ENCODE peak calls at places on chromosomes 13 and 19, in six cellular contexts. One of them, this sample, is unnamed.

GRCh38 chr19:13211426-13212308 is 61.5 kb downstream of the IER2 start:
- DNase-seq in tibial artery: no peak
- DNase-seq in astrocyte of the spinal cord: no peak
- DNase-seq in ovary: no peak
- DNase-seq in A549: no peak
- DNase-seq in heart right ventricle: no peak
- DNase-seq in this sample: no peak

GRCh38 chr13:57604442-57604841 is 27.1 kb upstream of the PCDH17 start:
- DNase-seq in heart right ventricle: no peak
- DNase-seq in ovary: no peak
- DNase-seq in A549: no peak
- DNase-seq in astrocyte of the spinal cord: no peak
- DNase-seq in tibial artery: no peak
- DNase-seq in this sample: no peak

GRCh38 chr13:50544226-50544625 is 299.3 kb downstream of the DLEU7 start:
- DNase-seq in astrocyte of the spinal cord: no peak
- DNase-seq in tibial artery: no peak
- DNase-seq in heart right ventricle: no peak
- DNase-seq in A549: no peak
- DNase-seq in ovary: no peak
- DNase-seq in this sample: no peak

GRCh38 chr19:14772995-14773394 is 5.4 kb downstream of the ADGRE2 start:
- DNase-seq in astrocyte of the spinal cord: no peak
- DNase-seq in ovary: no peak
- DNase-seq in heart right ventricle: no peak
- DNase-seq in tibial artery: no peak
- DNase-seq in A549: no peak
- DNase-seq in this sample: no peak

GRCh38 chr13:52838433-52839107 is 9.9 kb downstream of the PCDH8 start:
- DNase-seq in A549: no peak
- DNase-seq in tibial artery: no peak
- DNase-seq in heart right ventricle: no peak
- DNase-seq in ovary: no peak
- DNase-seq in astrocyte of the spinal cord: no peak
- DNase-seq in this sample: no peak

GRCh38 chr19:8331263-8331840 is 10.1 kb downstream of the RPS28 start:
- DNase-seq in tibial artery: no peak
- DNase-seq in A549: no peak
- DNase-seq in heart right ventricle: no peak
- DNase-seq in ovary: no peak
- DNase-seq in astrocyte of the spinal cord: no peak
- DNase-seq in this sample: no peak

GRCh38 chr19:1150333-1151036 is 23.6 kb downstream of the SBNO2 start:
- DNase-seq in astrocyte of the spinal cord: no peak
- DNase-seq in heart right ventricle: no peak
- DNase-seq in A549: no peak
- DNase-seq in ovary: no peak
- DNase-seq in tibial artery: no peak
- DNase-seq in this sample: no peak

GRCh38 chr13:51313619-51314018 is 25.9 kb upstream of the SERPINE3 start:
- DNase-seq in ovary: no peak
- DNase-seq in astrocyte of the spinal cord: no peak
- DNase-seq in A549: no peak
- DNase-seq in heart right ventricle: no peak
- DNase-seq in tibial artery: no peak
- DNase-seq in this sample: no peak

GRCh38 chr13:32314968-32315254 is 252 bp downstream of the ZAR1L start:
- DNase-seq in astrocyte of the spinal cord: peak
- DNase-seq in tibial artery: peak
- DNase-seq in ovary: peak
- DNase-seq in A549: peak
- DNase-seq in heart right ventricle: peak
- DNase-seq in this sample: no peak

GRCh38 chr19:46447824-46448223 is 19.1 kb upstream of the PNMA8C start:
- DNase-seq in astrocyte of the spinal cord: no peak
- DNase-seq in ovary: no peak
- DNase-seq in heart right ventricle: peak
- DNase-seq in tibial artery: peak
- DNase-seq in A549: no peak
- DNase-seq in this sample: no peak

GRCh38 chr13:88118952-88119351 is 447.8 kb downstream of the SLITRK5 start:
- DNase-seq in astrocyte of the spinal cord: no peak
- DNase-seq in ovary: no peak
- DNase-seq in heart right ventricle: no peak
- DNase-seq in A549: no peak
- DNase-seq in tibial artery: no peak
- DNase-seq in this sample: no peak

GRCh38 chr19:35718345-35719041 is 690 bp downstream of the KMT2B start:
- DNase-seq in tibial artery: no peak
- DNase-seq in astrocyte of the spinal cord: peak
- DNase-seq in A549: peak
- DNase-seq in ovary: peak
- DNase-seq in heart right ventricle: peak
- DNase-seq in this sample: no peak

GRCh38 chr19:35345671-35346111 is 2.0 kb upstream of the FFAR1 start:
- DNase-seq in tibial artery: no peak
- DNase-seq in ovary: peak
- DNase-seq in astrocyte of the spinal cord: no peak
- DNase-seq in heart right ventricle: no peak
- DNase-seq in A549: no peak
- DNase-seq in this sample: no peak

GRCh38 chr13:52003551-52003950 is 7.7 kb downstream of the ATP7B start:
- DNase-seq in A549: peak
- DNase-seq in heart right ventricle: no peak
- DNase-seq in ovary: no peak
- DNase-seq in tibial artery: no peak
- DNase-seq in astrocyte of the spinal cord: no peak
- DNase-seq in this sample: no peak

GRCh38 chr13:20814224-20814910 is 40.6 kb upstream of the EEF1AKMT1 start:
- DNase-seq in tibial artery: peak
- DNase-seq in astrocyte of the spinal cord: peak
- DNase-seq in A549: peak
- DNase-seq in ovary: peak
- DNase-seq in heart right ventricle: peak
- DNase-seq in this sample: no peak

GRCh38 chr19:15623711-15624318 is 8.8 kb downstream of the CYP4F8 start:
- DNase-seq in ovary: no peak
- DNase-seq in A549: no peak
- DNase-seq in astrocyte of the spinal cord: no peak
- DNase-seq in tibial artery: no peak
- DNase-seq in heart right ventricle: no peak
- DNase-seq in this sample: no peak

GRCh38 chr19:47215581-47215980 is 15.4 kb downstream of the BBC3 start:
- DNase-seq in heart right ventricle: no peak
- DNase-seq in A549: no peak
- DNase-seq in ovary: no peak
- DNase-seq in tibial artery: no peak
- DNase-seq in astrocyte of the spinal cord: no peak
- DNase-seq in this sample: no peak

GRCh38 chr19:16301999-16302694 is 22.5 kb upstream of the KLF2 start:
- DNase-seq in tibial artery: no peak
- DNase-seq in heart right ventricle: no peak
- DNase-seq in A549: peak
- DNase-seq in ovary: no peak
- DNase-seq in astrocyte of the spinal cord: peak
- DNase-seq in this sample: no peak

GRCh38 chr13:51534075-51534817 is 50.0 kb upstream of the WDFY2 start:
- DNase-seq in heart right ventricle: peak
- DNase-seq in astrocyte of the spinal cord: no peak
- DNase-seq in ovary: no peak
- DNase-seq in A549: no peak
- DNase-seq in tibial artery: peak
- DNase-seq in this sample: peak

GRCh38 chr13:30346789-30347167 is 39.4 kb upstream of the KATNAL1 start:
- DNase-seq in astrocyte of the spinal cord: no peak
- DNase-seq in tibial artery: no peak
- DNase-seq in heart right ventricle: no peak
- DNase-seq in A549: no peak
- DNase-seq in ovary: no peak
- DNase-seq in this sample: no peak

GRCh38 chr13:110850840-110851239 is 64.0 kb downstream of the ANKRD10 start:
- DNase-seq in ovary: no peak
- DNase-seq in heart right ventricle: no peak
- DNase-seq in tibial artery: no peak
- DNase-seq in A549: no peak
- DNase-seq in astrocyte of the spinal cord: no peak
- DNase-seq in this sample: no peak

GRCh38 chr13:112329376-112329775 is 46.8 kb upstream of the SPACA7 start:
- DNase-seq in ovary: no peak
- DNase-seq in tibial artery: no peak
- DNase-seq in heart right ventricle: no peak
- DNase-seq in astrocyte of the spinal cord: no peak
- DNase-seq in A549: no peak
- DNase-seq in this sample: no peak

GRCh38 chr13:79194272-79194671 is 211.8 kb downstream of the RBM26 start:
- DNase-seq in tibial artery: no peak
- DNase-seq in ovary: no peak
- DNase-seq in A549: no peak
- DNase-seq in astrocyte of the spinal cord: no peak
- DNase-seq in heart right ventricle: no peak
- DNase-seq in this sample: no peak

GRCh38 chr19:38425810-38426466 is at the start of gene RASGRP4:
- DNase-seq in tibial artery: peak
- DNase-seq in A549: no peak
- DNase-seq in heart right ventricle: peak
- DNase-seq in astrocyte of the spinal cord: no peak
- DNase-seq in ovary: no peak
- DNase-seq in this sample: peak

GRCh38 chr19:21092107-21092506 is 10.1 kb downstream of the ZNF714 start:
- DNase-seq in A549: no peak
- DNase-seq in tibial artery: no peak
- DNase-seq in heart right ventricle: no peak
- DNase-seq in ovary: no peak
- DNase-seq in astrocyte of the spinal cord: peak
- DNase-seq in this sample: no peak

GRCh38 chr19:51469629-51470028 is 8.7 kb upstream of the CEACAM18 start:
- DNase-seq in heart right ventricle: no peak
- DNase-seq in ovary: no peak
- DNase-seq in A549: no peak
- DNase-seq in tibial artery: no peak
- DNase-seq in astrocyte of the spinal cord: no peak
- DNase-seq in this sample: no peak

GRCh38 chr19:46890423-46891170 is 29.8 kb downstream of the ARHGAP35 start:
- DNase-seq in astrocyte of the spinal cord: peak
- DNase-seq in heart right ventricle: no peak
- DNase-seq in tibial artery: no peak
- DNase-seq in ovary: no peak
- DNase-seq in A549: peak
- DNase-seq in this sample: no peak

GRCh38 chr19:31351212-31352193 is 2.3 kb upstream of the TSHZ3 start:
- DNase-seq in ovary: peak
- DNase-seq in tibial artery: no peak
- DNase-seq in astrocyte of the spinal cord: peak
- DNase-seq in heart right ventricle: no peak
- DNase-seq in A549: peak
- DNase-seq in this sample: peak
- H3K4me3 ChIP-seq in ovary: peak
- H3K4me3 ChIP-seq in tibial artery: peak
- H3K4me3 ChIP-seq in astrocyte of the spinal cord: peak
- H3K4me3 ChIP-seq in heart right ventricle: peak
- H3K4me3 ChIP-seq in A549: peak
- H3K4me3 ChIP-seq in this sample: peak

GRCh38 chr19:48835734-48836088 is 580 bp downstream of the HSD17B14 start:
- DNase-seq in astrocyte of the spinal cord: peak
- DNase-seq in A549: peak
- DNase-seq in heart right ventricle: peak
- DNase-seq in tibial artery: peak
- DNase-seq in ovary: peak
- DNase-seq in this sample: peak
- TF ChIP-seq CTCF in astrocyte of the spinal cord: peak
- TF ChIP-seq CTCF in A549: peak
- TF ChIP-seq CTCF in heart right ventricle: peak
- TF ChIP-seq CTCF in tibial artery: peak
- TF ChIP-seq CTCF in ovary: peak
- TF ChIP-seq CTCF in this sample: peak

DNA sequence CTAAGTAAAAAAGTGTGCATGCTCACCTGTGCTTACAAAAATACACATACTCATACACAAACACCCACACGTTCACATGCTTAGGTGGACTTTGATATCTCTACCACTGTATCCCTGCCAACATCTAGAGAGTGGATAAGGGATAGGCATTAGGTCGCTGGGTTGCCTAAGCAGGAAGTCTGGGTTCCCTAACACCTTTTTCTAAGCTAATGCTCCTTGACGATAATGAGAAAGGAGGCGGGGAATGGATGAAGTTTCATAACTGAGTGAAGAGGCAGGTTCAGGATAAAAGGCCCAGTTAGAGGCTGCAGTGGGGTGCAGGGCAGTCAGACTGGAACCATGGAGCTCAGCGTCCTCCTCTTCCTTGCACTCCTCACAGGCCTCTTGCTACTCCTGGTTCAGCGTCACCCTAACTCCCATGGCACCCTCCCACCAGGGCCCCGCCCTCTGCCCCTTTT is 41.9 kb upstream of the CYP2A7 start:
- DNase-seq in tibial artery: no peak
- DNase-seq in heart right ventricle: no peak
- DNase-seq in astrocyte of the spinal cord: no peak
- DNase-seq in ovary: no peak
- DNase-seq in A549: peak
- DNase-seq in this sample: no peak
- H3K4me3 ChIP-seq in tibial artery: no peak
- H3K4me3 ChIP-seq in heart right ventricle: no peak
- H3K4me3 ChIP-seq in astrocyte of the spinal cord: no peak
- H3K4me3 ChIP-seq in ovary: no peak
- H3K4me3 ChIP-seq in A549: no peak
- H3K4me3 ChIP-seq in this sample: no peak

DNA sequence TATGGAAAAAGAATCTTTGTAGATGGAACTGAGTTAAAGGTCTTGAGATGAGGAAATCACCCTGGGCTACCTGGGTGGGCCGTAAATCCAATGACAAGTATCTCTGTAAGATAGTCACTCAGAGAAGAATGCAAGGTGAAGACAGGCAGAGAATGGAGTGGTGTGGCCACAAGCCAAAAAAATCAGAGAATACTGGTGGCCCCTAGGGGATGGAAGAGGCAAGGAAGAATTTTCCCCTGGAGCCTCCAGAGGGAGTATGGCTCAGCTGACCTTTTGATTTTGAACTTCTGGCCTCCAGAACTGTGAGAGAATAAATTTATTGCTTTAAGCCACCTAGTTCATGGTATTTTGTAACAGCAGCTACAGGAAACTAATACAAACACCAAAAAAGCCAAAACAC is 32.7 kb upstream of the CSNK1A1L start:
- DNase-seq in heart right ventricle: no peak
- DNase-seq in ovary: no peak
- DNase-seq in astrocyte of the spinal cord: no peak
- DNase-seq in A549: peak
- DNase-seq in tibial artery: no peak
- DNase-seq in this sample: no peak
- TF ChIP-seq CTCF in heart right ventricle: peak
- TF ChIP-seq CTCF in ovary: no peak
- TF ChIP-seq CTCF in astrocyte of the spinal cord: peak
- TF ChIP-seq CTCF in A549: no peak
- TF ChIP-seq CTCF in tibial artery: no peak
- TF ChIP-seq CTCF in this sample: no peak

DNA sequence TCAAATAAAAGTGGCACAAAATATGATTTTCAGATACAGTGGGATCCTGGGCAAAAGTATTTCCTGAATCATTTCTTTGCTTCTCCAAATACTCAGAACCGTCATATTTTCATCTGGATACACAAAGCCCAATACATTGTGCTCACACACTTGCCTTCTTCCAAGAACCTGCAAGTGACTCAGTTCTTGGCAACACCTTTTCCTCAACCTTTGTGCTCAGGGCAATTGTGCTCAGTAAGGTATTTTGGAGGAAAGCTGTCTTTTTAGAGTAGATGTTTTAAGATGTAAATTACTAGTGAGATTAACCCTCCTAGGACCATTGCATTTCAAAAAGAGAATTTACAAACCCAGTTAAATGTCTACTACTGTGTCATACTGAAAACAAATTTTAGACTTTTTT is 233.5 kb downstream of the EFNB2 start:
- DNase-seq in heart right ventricle: no peak
- DNase-seq in A549: no peak
- DNase-seq in tibial artery: no peak
- DNase-seq in ovary: no peak
- DNase-seq in astrocyte of the spinal cord: no peak
- DNase-seq in this sample: no peak
- H3K4me3 ChIP-seq in heart right ventricle: no peak
- H3K4me3 ChIP-seq in A549: no peak
- H3K4me3 ChIP-seq in tibial artery: no peak
- H3K4me3 ChIP-seq in ovary: no peak
- H3K4me3 ChIP-seq in astrocyte of the spinal cord: no peak
- H3K4me3 ChIP-seq in this sample: no peak